ENCODE peak calls at places on chromosomes 3 and 15, in eight cellular contexts. P, T, I, X, E, D, M and W are unnamed samples.

GRCh38 chr3:78791745-78792144 is 976.1 kb downstream of the ROBO1 start:
- DNase-seq in P (no peak), T (no peak), I (no peak), X (no peak), E (no peak), D (no peak), M (no peak), W (no peak)

GRCh38 chr3:107953707-107954106 is 137.1 kb downstream of the CD47 start:
- DNase-seq in P (no peak), T (no peak), I (no peak), X (no peak), E (no peak), D (no peak), M (no peak), W (no peak)

GRCh38 chr3:156246939-156247725 is 126.8 kb downstream of the KCNAB1 start:
- DNase-seq in P (no peak), T (no peak), I (no peak), X (no peak), E (no peak), D (no peak), M (no peak), W (no peak)

GRCh38 chr3:136545664-136546266 is 206.4 kb downstream of the STAG1 start:
- DNase-seq in P (peak), T (peak), I (no peak), X (no peak), E (no peak), D (no peak), M (no peak), W (no peak)

GRCh38 chr15:89462198-89462912 is 34.0 kb downstream of the RHCG start:
- DNase-seq in P (peak), T (no peak), I (peak), X (no peak), E (no peak), D (no peak), M (no peak), W (no peak)

GRCh38 chr3:125512135-125512920 is 7.7 kb downstream of the SNX4 start:
- DNase-seq in P (no peak), T (peak), I (peak), X (no peak), E (no peak), D (no peak), M (no peak), W (no peak)

GRCh38 chr3:112799946-112800345 is 46.7 kb downstream of the CD200R1L start:
- DNase-seq in P (no peak), T (no peak), I (no peak), X (no peak), E (no peak), D (no peak), M (no peak), W (no peak)

GRCh38 chr3:127690823-127691452 is 18.2 kb downstream of the ABTB1 start:
- DNase-seq in P (no peak), T (peak), I (peak), X (no peak), E (peak), D (peak), M (no peak), W (no peak)

GRCh38 chr3:134796313-134797079 is 1.4 kb downstream of the EPHB1 start:
- DNase-seq in P (no peak), T (peak), I (no peak), X (no peak), E (no peak), D (no peak), M (peak), W (no peak)

GRCh38 chr3:147421184-147421912 is 12.2 kb downstream of the ZIC1 start:
- DNase-seq in P (no peak), T (no peak), I (no peak), X (no peak), E (no peak), D (no peak), M (no peak), W (no peak)

GRCh38 chr3:172177046-172177445 is 137.7 kb downstream of the FNDC3B start:
- DNase-seq in P (no peak), T (no peak), I (no peak), X (no peak), E (no peak), D (no peak), M (no peak), W (no peak)

GRCh38 chr15:63501256-63502089 is 2.9 kb upstream of the USP3 start:
- DNase-seq in P (no peak), T (peak), I (no peak), X (peak), E (peak), D (peak), M (no peak), W (peak)

GRCh38 chr15:77646104-77646694 is 13.5 kb upstream of the LINGO1 start:
- DNase-seq in P (no peak), T (no peak), I (no peak), X (no peak), E (no peak), D (no peak), M (no peak), W (no peak)

GRCh38 chr3:131849640-131850039 is 185.2 kb downstream of the CPNE4 start:
- DNase-seq in P (no peak), T (no peak), I (no peak), X (no peak), E (no peak), D (no peak), M (no peak), W (no peak)

GRCh38 chr3:136703429-136703828 is 48.7 kb downstream of the STAG1 start:
- DNase-seq in P (no peak), T (no peak), I (no peak), X (no peak), E (no peak), D (no peak), M (no peak), W (no peak)

GRCh38 chr15:65323071-65323511 is 18.6 kb downstream of the RNU5B-1 start:
- DNase-seq in P (peak), T (peak), I (no peak), X (no peak), E (no peak), D (no peak), M (no peak), W (no peak)
- TF ChIP-seq POLR2AphosphoS5 in P (no peak), T (no peak), I (no peak), X (no peak), E (no peak), D (peak), M (peak), W (no peak)

GRCh38 chr15:40106203-40107161 is 2.2 kb downstream of the BMF start:
- DNase-seq in P (peak), T (no peak), I (no peak), X (peak), E (peak), D (peak), M (no peak), W (peak)
- H3K4me3 ChIP-seq in P (no peak), T (no peak), I (no peak), X (peak), E (no peak), D (peak), M (peak), W (peak)

GRCh38 chr15:38002883-38003477 is 68.5 kb downstream of the TMCO5A start:
- DNase-seq in P (no peak), T (peak), I (peak), X (no peak), E (no peak), D (peak), M (no peak), W (peak)
- TF ChIP-seq POLR2A in P (no peak), T (no peak), I (no peak), X (no peak), E (no peak), D (no peak), M (no peak), W (no peak)

GRCh38 chr3:151213881-151214280 is 10.9 kb upstream of the GPR171 start:
- DNase-seq in P (no peak), T (no peak), I (no peak), X (no peak), E (no peak), D (no peak), M (no peak), W (no peak)
- TF ChIP-seq POLR2AphosphoS5 in P (no peak), T (no peak), I (no peak), X (no peak), E (no peak), D (no peak), M (no peak), W (no peak)